ENCODE peak calls at places on chromosome 3, in five cellular contexts. One of them, this sample, is unnamed.

GRCh38 chr3:127422663-127423375 is 135.0 kb upstream of the PRR20G start:
- DNase-seq in WTC11: no peak
- DNase-seq in H1: no peak
- DNase-seq in GM12878: no peak
- DNase-seq in K562: no peak
- DNase-seq in this sample: no peak

GRCh38 chr3:57079221-57079831 is 18.9 kb downstream of the SPATA12 start:
- DNase-seq in K562: peak
- DNase-seq in GM12878: no peak
- DNase-seq in WTC11: peak
- DNase-seq in H1: no peak
- DNase-seq in this sample: peak

GRCh38 chr3:58173670-58174472 is 36.9 kb downstream of the DNASE1L3 start:
- DNase-seq in H1: no peak
- DNase-seq in WTC11: peak
- DNase-seq in K562: peak
- DNase-seq in GM12878: no peak
- DNase-seq in this sample: peak

GRCh38 chr3:192869131-192870027 is 48.3 kb downstream of the MB21D2 start:
- DNase-seq in K562: no peak
- DNase-seq in WTC11: no peak
- DNase-seq in GM12878: no peak
- DNase-seq in H1: no peak
- DNase-seq in this sample: no peak

GRCh38 chr3:182364723-182365650 is 428.3 kb upstream of the ATP11B start:
- DNase-seq in WTC11: no peak
- DNase-seq in K562: peak
- DNase-seq in H1: no peak
- DNase-seq in GM12878: no peak
- DNase-seq in this sample: no peak

GRCh38 chr3:115912372-115912771 is 289.1 kb downstream of the GAP43 start:
- DNase-seq in K562: no peak
- DNase-seq in H1: no peak
- DNase-seq in WTC11: no peak
- DNase-seq in GM12878: no peak
- DNase-seq in this sample: no peak

GRCh38 chr3:185312006-185312405 is 50.9 kb upstream of the MAP3K13 start:
- DNase-seq in H1: no peak
- DNase-seq in GM12878: no peak
- DNase-seq in K562: no peak
- DNase-seq in WTC11: no peak
- DNase-seq in this sample: no peak

GRCh38 chr3:127043041-127043641 is 60.2 kb downstream of the PLXNA1 start:
- DNase-seq in K562: no peak
- DNase-seq in WTC11: peak
- DNase-seq in GM12878: no peak
- DNase-seq in H1: no peak
- DNase-seq in this sample: no peak

GRCh38 chr3:12004741-12005513 is 739 bp downstream of the SYN2 start:
- DNase-seq in GM12878: no peak
- DNase-seq in K562: no peak
- DNase-seq in WTC11: peak
- DNase-seq in H1: no peak
- DNase-seq in this sample: no peak

GRCh38 chr3:61561374-61562041 is at the start of gene PTPRG:
- DNase-seq in GM12878: no peak
- DNase-seq in H1: peak
- DNase-seq in K562: no peak
- DNase-seq in WTC11: peak
- DNase-seq in this sample: peak

GRCh38 chr3:177069514-177070329 is 127.6 kb downstream of the TBL1XR1 start:
- DNase-seq in WTC11: no peak
- DNase-seq in K562: no peak
- DNase-seq in GM12878: no peak
- DNase-seq in H1: no peak
- DNase-seq in this sample: no peak

GRCh38 chr3:154122912-154123559 is 1.8 kb downstream of the ARHGEF26 start:
- DNase-seq in K562: no peak
- DNase-seq in H1: no peak
- DNase-seq in GM12878: no peak
- DNase-seq in WTC11: no peak
- DNase-seq in this sample: peak

GRCh38 chr3:95399580-95399979 is 1336.7 kb downstream of the NSUN3 start:
- DNase-seq in H1: no peak
- DNase-seq in GM12878: no peak
- DNase-seq in K562: no peak
- DNase-seq in WTC11: no peak
- DNase-seq in this sample: no peak

DNA sequence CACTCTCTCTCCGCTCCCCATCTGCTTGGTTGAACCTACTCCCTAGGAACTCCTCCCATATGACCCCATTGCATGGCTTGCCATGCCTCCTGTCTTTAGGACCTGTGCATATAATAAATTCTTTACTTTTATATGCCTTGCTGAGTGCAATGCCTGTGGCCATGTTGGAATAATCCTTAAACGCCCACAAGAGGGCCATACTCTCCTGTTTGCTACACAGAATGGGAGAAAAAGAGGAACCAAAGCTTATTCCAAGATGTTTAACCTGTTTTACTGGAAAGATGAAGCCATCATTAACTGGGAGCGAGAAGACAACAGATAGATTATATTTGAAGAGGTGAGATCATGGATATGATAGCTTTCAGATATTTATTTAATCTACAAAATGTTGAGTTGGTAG is 1097.8 kb downstream of the NAALADL2 start:
- DNase-seq in WTC11: no peak
- DNase-seq in H1: no peak
- DNase-seq in K562: no peak
- DNase-seq in GM12878: no peak
- DNase-seq in this sample: no peak
- TF ChIP-seq ATF2 in WTC11: no peak
- TF ChIP-seq ATF2 in H1: no peak
- TF ChIP-seq ATF2 in K562: no peak
- TF ChIP-seq ATF2 in GM12878: no peak
- TF ChIP-seq ATF2 in this sample: no peak

GRCh38 chr3:122577409-122578028 is at the start of gene PARP15:
- DNase-seq in WTC11: peak
- DNase-seq in K562: peak
- DNase-seq in H1: peak
- DNase-seq in GM12878: no peak
- DNase-seq in this sample: no peak
- TF ChIP-seq ATF2 in WTC11: no peak
- TF ChIP-seq ATF2 in K562: no peak
- TF ChIP-seq ATF2 in H1: no peak
- TF ChIP-seq ATF2 in GM12878: no peak
- TF ChIP-seq ATF2 in this sample: no peak

DNA sequence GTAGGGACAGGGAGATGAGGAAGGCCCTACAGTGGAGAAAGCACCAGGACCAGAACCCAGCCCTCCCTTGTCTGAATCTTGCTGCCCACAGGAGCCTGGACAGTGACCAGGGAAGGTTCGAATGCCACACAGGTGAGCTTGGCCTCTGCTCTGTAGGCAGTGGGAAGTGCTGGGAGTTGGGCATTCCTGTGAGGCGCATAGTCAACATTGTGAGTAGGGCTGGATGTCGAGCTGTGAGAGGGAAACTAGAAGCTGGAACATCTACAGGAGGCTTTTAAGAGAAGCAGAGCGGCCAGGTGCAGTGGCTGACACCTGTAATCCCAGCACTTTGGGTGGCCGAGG is 20.3 kb upstream of the ALAS1 start:
- DNase-seq in GM12878: no peak
- DNase-seq in WTC11: no peak
- DNase-seq in H1: no peak
- DNase-seq in K562: no peak
- DNase-seq in this sample: peak
- TF ChIP-seq ATF2 in GM12878: no peak
- TF ChIP-seq ATF2 in WTC11: no peak
- TF ChIP-seq ATF2 in H1: no peak
- TF ChIP-seq ATF2 in K562: no peak
- TF ChIP-seq ATF2 in this sample: no peak

GRCh38 chr3:139281512-139282196 is 62.2 kb upstream of the MRPS22 start:
- DNase-seq in K562: no peak
- DNase-seq in GM12878: no peak
- DNase-seq in H1: no peak
- DNase-seq in WTC11: no peak
- DNase-seq in this sample: no peak
- TF ChIP-seq ATF2 in K562: no peak
- TF ChIP-seq ATF2 in GM12878: no peak
- TF ChIP-seq ATF2 in H1: no peak
- TF ChIP-seq ATF2 in WTC11: no peak
- TF ChIP-seq ATF2 in this sample: no peak

GRCh38 chr3:166637984-166638530 is 742.0 kb downstream of the ZBBX start:
- DNase-seq in GM12878: no peak
- DNase-seq in H1: no peak
- DNase-seq in K562: no peak
- DNase-seq in WTC11: no peak
- DNase-seq in this sample: no peak

GRCh38 chr3:166630190-166630589 is 749.9 kb downstream of the ZBBX start:
- DNase-seq in WTC11: no peak
- DNase-seq in GM12878: no peak
- DNase-seq in H1: no peak
- DNase-seq in K562: no peak
- DNase-seq in this sample: no peak

GRCh38 chr3:166634091-166634746 is 745.9 kb downstream of the ZBBX start:
- DNase-seq in H1: no peak
- DNase-seq in K562: no peak
- DNase-seq in WTC11: no peak
- DNase-seq in GM12878: no peak
- DNase-seq in this sample: no peak
- TF ChIP-seq ATF2 in H1: no peak
- TF ChIP-seq ATF2 in K562: no peak
- TF ChIP-seq ATF2 in WTC11: no peak
- TF ChIP-seq ATF2 in GM12878: no peak
- TF ChIP-seq ATF2 in this sample: no peak

GRCh38 chr3:38000965-38001455 is 10.4 kb downstream of the VILL start:
- DNase-seq in K562: no peak
- DNase-seq in WTC11: peak
- DNase-seq in GM12878: no peak
- DNase-seq in H1: no peak
- DNase-seq in this sample: no peak
- TF ChIP-seq ATF2 in K562: no peak
- TF ChIP-seq ATF2 in WTC11: no peak
- TF ChIP-seq ATF2 in GM12878: no peak
- TF ChIP-seq ATF2 in H1: no peak
- TF ChIP-seq ATF2 in this sample: no peak

GRCh38 chr3:99131876-99132275 is 230.4 kb upstream of the DCBLD2 start:
- DNase-seq in H1: no peak
- DNase-seq in K562: no peak
- DNase-seq in GM12878: no peak
- DNase-seq in WTC11: no peak
- DNase-seq in this sample: no peak
- TF ChIP-seq ATF2 in H1: no peak
- TF ChIP-seq ATF2 in K562: no peak
- TF ChIP-seq ATF2 in GM12878: no peak
- TF ChIP-seq ATF2 in WTC11: no peak
- TF ChIP-seq ATF2 in this sample: no peak

GRCh38 chr3:4531478-4532025 is 38.4 kb downstream of the ITPR1 start:
- DNase-seq in GM12878: no peak
- DNase-seq in WTC11: no peak
- DNase-seq in H1: no peak
- DNase-seq in K562: peak
- DNase-seq in this sample: no peak

GRCh38 chr3:4525555-4526238 is 32.5 kb downstream of the ITPR1 start:
- DNase-seq in WTC11: no peak
- DNase-seq in K562: no peak
- DNase-seq in GM12878: no peak
- DNase-seq in H1: no peak
- DNase-seq in this sample: no peak

GRCh38 chr3:4532535-4533112 is 39.5 kb downstream of the ITPR1 start:
- DNase-seq in K562: no peak
- DNase-seq in H1: no peak
- DNase-seq in WTC11: peak
- DNase-seq in GM12878: no peak
- DNase-seq in this sample: no peak

GRCh38 chr3:4529901-4530588 is 36.9 kb downstream of the ITPR1 start:
- DNase-seq in GM12878: no peak
- DNase-seq in H1: no peak
- DNase-seq in K562: no peak
- DNase-seq in WTC11: no peak
- DNase-seq in this sample: no peak

DNA sequence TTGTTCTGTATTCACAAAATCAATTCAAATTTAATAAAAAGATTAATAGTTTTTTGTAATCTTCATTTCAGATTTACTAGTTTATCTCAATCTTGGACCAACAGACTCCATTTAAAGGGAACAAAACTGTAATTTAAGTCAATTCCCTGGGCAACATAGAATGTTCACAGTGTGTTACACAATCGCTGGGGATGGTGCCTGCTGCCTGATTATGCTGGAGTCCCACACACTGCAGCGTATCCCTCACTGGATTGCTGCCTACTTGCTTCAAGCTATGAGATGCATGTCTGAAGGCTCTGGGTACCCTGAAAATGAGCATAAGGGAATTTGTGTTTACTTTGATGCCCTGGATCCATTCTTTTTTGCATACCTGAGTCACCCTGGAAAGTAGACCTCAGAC is 35.7 kb downstream of the ITPR1 start:
- DNase-seq in H1: no peak
- DNase-seq in GM12878: no peak
- DNase-seq in K562: no peak
- DNase-seq in WTC11: no peak
- DNase-seq in this sample: no peak
- TF ChIP-seq ATF2 in H1: no peak
- TF ChIP-seq ATF2 in GM12878: no peak
- TF ChIP-seq ATF2 in K562: no peak
- TF ChIP-seq ATF2 in WTC11: no peak
- TF ChIP-seq ATF2 in this sample: no peak

GRCh38 chr3:10524799-10525301 is 19.5 kb upstream of the ATP2B2 start:
- DNase-seq in K562: no peak
- DNase-seq in H1: no peak
- DNase-seq in GM12878: no peak
- DNase-seq in WTC11: no peak
- DNase-seq in this sample: no peak
- TF ChIP-seq ATF2 in K562: no peak
- TF ChIP-seq ATF2 in H1: no peak
- TF ChIP-seq ATF2 in GM12878: no peak
- TF ChIP-seq ATF2 in WTC11: no peak
- TF ChIP-seq ATF2 in this sample: no peak

This sample was measured in HepG2.